ENCODE peak calls at places on chromosomes 11 and 22, in five cellular contexts. K is gastrocnemius medialis, H is IMR-90, C is Peyer's patch, Y is ovary. J is an unnamed sample. For H3K4me1, the result is how much of the 10 kb centered on the place peaks cover.

GRCh38 chr22:31882971-31883370 is 61.4 kb upstream of the YWHAH start:
- DNase-seq in Y (no peak), K (no peak), H (no peak), C (no peak), J (no peak)

GRCh38 chr22:36027579-36027959 is 1.1 kb downstream of the RBFOX2 start:
- DNase-seq in K (no peak), C (no peak), H (no peak), Y (no peak), J (peak)

GRCh38 chr22:43236401-43237166 is 49.6 kb upstream of the TTLL12 start:
- DNase-seq in K (no peak), C (no peak), H (no peak), Y (peak), J (peak)

GRCh38 chr11:15179167-15179566 is 64.4 kb downstream of the INSC start:
- DNase-seq in H (peak), K (no peak), Y (no peak), C (no peak), J (no peak)

GRCh38 chr11:57662893-57663292 is 5.0 kb upstream of the ZDHHC5 start:
- DNase-seq in Y (no peak), C (no peak), H (no peak), K (no peak), J (no peak)

GRCh38 chr11:11581493-11581880 is 40.3 kb downstream of the GALNT18 start:
- DNase-seq in H (no peak), Y (no peak), K (no peak), C (no peak), J (no peak)

GRCh38 chr22:43000441-43001175 is 14.3 kb downstream of the PACSIN2 start:
- DNase-seq in C (no peak), Y (no peak), H (peak), K (no peak), J (no peak)

GRCh38 chr11:67435727-67436458 is 1.6 kb downstream of the PTPRCAP start:
- DNase-seq in C (no peak), H (no peak), Y (no peak), K (no peak), J (no peak)

GRCh38 chr11:77113382-77114088 is 10.9 kb downstream of the OMP start:
- DNase-seq in K (no peak), C (no peak), Y (no peak), H (peak), J (peak)

GRCh38 chr11:108538022-108538424 is 39.8 kb upstream of the POGLUT3 start:
- DNase-seq in K (no peak), H (no peak), C (no peak), Y (no peak), J (no peak)

GRCh38 chr11:23123766-23124165 is 263.5 kb upstream of the CCDC179 start:
- DNase-seq in H (peak), C (no peak), Y (no peak), K (no peak), J (no peak)

GRCh38 chr11:122853971-122854446 is 15.7 kb downstream of the CRTAM start:
- DNase-seq in C (no peak), K (no peak), Y (peak), H (peak), J (peak)

GRCh38 chr22:45091254-45091854 is 72.4 kb upstream of the NUP50 start:
- DNase-seq in K (no peak), H (no peak), C (no peak), Y (no peak), J (no peak)

GRCh38 chr22:35046744-35047462 is 19.1 kb upstream of the ISX start:
- DNase-seq in H (no peak), Y (no peak), K (no peak), C (no peak), J (no peak)

GRCh38 chr11:42572231-42572610 is 739.6 kb upstream of the API5 start:
- DNase-seq in K (no peak), Y (no peak), H (no peak), C (no peak), J (no peak)

GRCh38 chr11:109954534-109954933 is 138.7 kb upstream of the ZC3H12C start:
- DNase-seq in C (no peak), K (no peak), Y (no peak), H (no peak), J (no peak)

GRCh38 chr11:111302298-111302697 is 4.0 kb downstream of the POU2AF3 start:
- DNase-seq in C (no peak), Y (no peak), K (no peak), H (no peak), J (no peak)

GRCh38 chr11:31445621-31446020 is 63.8 kb downstream of the IMMP1L start:
- DNase-seq in K (no peak), Y (no peak), C (no peak), H (no peak), J (no peak)

GRCh38 chr22:42768385-42769035 is 47.8 kb upstream of the A4GALT start:
- DNase-seq in C (peak), Y (no peak), K (no peak), H (no peak), J (no peak)

GRCh38 chr11:75668508-75669297 is at the start of gene MAP6:
- DNase-seq in K (no peak), Y (no peak), H (no peak), C (no peak), J (peak)

DNA sequence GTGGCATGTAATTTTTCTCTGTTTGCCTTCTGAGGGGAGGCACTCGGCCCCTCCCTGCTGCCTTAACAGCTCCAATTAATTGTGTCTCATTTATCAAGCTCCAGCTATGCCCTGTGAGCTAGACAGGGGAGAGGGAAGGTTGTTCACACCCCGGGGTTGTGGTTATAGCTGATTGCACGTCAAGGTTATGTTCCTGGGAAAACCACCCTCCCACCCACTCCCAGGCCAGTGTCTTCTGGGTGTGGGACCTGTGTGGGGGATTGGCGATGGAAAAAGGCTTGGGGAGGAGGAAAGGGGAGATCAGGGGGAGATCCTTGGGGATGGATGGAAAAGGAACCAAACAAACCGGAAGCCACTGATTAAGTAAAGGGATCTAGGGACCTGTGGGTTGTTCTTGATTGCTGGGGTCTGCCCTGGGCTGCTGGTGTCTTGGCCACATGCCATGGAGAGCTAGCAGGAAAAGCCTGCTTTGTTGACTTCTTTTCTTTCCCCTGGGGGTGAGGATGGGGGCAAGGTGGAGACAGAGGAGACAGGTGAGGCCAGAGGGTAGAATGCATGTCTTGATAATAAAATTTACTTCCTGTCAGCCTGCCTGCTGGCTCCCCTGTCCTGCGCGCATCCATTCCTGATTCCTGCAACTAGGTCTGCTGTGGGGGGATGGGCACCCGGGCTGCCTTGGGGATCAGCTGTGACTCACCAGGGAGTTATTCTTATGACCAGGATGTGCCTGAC is 13.5 kb upstream of the SORL1-AS1 start:
- DNase-seq in H (peak), K (peak), C (peak), Y (peak), J (peak)
- TF ChIP-seq POLR2A in H (no peak), K (no peak), C (no peak), Y (no peak), J (no peak)

DNA sequence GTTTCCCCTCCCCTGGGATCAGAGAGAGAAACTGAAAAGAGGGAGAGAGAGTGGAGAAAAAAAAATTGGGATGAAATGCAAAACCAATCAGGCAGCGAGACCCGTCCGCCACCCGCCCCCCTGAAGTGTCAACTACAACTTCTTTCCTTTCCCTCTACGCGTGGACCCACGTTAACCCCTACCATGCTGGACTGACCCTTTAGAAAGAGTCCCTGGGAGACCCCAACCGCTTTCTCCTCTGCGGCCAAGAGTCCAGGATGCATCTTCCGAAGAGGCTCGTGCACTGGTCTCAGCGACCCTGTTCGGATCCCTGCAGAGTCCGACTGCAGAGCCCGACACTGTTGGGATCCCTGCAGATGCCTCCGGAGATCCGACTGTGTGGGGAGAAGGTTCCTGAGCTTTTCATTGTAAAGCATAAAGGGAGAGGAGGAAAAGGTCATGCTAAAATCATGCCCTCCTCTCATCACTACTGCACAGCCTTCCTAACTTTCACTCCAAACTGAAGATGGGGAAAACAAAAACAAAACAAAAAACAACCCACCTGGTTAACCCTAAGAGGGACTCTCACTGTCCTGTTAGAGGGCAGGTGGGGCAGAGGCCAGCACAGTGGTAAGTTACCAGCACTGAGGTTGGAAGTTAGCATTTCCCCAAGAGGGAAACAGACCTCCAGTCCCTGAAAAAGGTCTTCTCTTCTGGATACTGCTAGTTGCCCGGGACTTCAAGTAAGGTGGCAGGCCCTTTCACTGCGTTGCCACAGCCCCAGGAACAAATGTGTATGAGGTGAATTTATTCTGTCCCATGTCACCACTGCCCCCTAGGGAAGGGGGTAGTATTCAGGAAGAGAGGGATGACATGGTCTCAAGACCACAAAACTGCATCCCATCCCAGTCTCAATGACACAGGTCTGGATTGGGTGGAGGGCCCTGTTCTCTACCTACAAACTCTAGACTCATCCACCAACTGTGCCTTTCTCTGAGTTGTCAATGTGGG is 578 bp upstream of the ADAMTS8 start:
- DNase-seq in K (no peak), Y (no peak), C (no peak), H (no peak), J (no peak)
- H3K4me3 ChIP-seq in K (peak), Y (peak), C (peak), H (peak), J (peak)

GRCh38 chr11:16604784-16605439 is 133.5 kb upstream of the C11orf58 start:
- DNase-seq in Y (peak), C (no peak), K (peak), H (peak), J (peak)

GRCh38 chr11:16607675-16608644 is 130.5 kb upstream of the C11orf58 start:
- DNase-seq in K (peak), H (peak), C (no peak), Y (peak), J (peak)

GRCh38 chr11:16606784-16607674 is 131.4 kb upstream of the C11orf58 start:
- DNase-seq in K (peak), H (peak), C (no peak), Y (peak), J (peak)

GRCh38 chr11:16605440-16605970 is 132.9 kb upstream of the C11orf58 start:
- DNase-seq in H (peak), Y (peak), C (no peak), K (peak), J (peak)

DNA sequence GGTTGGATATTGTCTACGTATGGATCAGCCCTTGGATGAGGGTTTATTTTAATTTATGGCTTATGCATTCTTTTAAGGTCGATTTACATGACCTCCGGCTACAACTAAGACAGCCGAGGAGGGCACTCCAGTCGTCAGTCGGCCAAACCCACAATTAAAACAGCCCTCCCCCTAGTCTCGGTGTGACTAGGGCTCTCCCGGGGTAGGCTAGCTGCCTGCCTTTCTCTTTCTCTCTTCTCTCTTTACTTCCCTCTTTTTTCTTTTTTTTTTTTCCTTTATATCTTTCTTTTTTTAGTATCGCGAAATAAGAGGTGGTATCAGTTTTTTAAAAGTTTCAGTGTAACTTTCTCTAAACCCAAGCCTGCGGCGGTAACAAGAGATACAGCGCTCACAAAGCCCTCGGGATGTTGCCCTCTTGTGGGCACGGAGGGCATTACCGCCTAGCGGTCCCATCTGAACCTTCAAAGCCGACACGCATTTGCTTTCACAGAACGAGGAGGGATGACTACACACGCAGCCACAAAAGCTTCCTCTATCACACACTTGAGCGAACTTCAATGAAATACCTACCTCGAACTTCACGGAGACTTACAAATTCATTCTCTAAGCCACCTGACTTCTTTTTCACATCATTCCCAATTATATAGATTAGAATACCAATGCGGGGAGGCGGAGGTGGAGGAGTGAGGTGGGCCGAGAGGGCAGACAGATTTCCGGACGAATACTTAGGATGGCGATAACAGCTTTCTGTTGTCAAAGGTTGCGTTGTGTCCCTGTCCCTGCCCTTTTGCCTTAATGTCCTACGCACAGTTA is 132.3 kb upstream of the C11orf58 start:
- DNase-seq in C (peak), H (peak), Y (peak), K (peak), J (peak)
- H3K4me1 ChIP-seq in C (under half), H (under half), Y (under half), K (under half), J (under half)

GRCh38 chr22:17706451-17706900 is 67.8 kb downstream of the BID start:
- DNase-seq in K (peak), H (peak), C (no peak), Y (no peak), J (peak)
- TF ChIP-seq POLR2A in K (no peak), H (peak), C (no peak), Y (no peak), J (no peak)

DNA sequence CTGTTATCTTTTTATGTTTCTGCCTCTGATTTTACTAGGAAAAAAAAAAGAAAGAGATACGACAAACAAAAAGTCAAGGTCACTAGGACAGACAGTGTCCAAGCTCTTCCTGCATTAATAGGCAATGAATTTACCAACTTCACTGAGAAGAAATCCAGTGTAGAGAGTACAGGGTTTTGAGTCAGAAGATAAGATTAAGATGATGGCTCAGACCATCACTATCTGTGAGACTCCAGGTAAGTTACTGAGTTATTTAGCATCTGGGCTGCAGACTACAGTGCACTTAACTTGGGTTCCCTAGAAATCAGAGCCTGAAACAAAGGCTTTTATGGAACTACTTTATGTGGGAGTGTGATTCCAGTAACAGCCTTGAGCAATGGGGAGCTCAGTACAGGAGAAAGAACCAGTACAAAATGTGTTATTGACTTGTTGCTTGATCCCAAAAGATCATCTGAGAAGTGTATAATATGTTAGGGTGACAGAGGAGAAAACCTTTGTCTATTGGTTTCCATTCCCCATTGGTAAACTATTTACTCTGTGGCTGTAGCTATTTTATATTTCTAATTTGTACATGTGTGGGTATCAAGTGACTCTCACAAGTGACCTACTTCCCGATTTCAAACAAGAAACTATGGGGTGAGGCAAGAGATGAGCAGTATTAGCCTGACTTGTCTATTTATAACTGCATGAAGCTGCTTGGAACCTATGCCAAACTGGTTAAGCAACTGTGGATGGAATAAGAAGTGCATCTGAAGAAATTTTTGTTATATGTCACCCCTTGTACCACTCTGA is 395.8 kb downstream of the RAB38 start:
- DNase-seq in K (peak), H (no peak), Y (no peak), C (no peak), J (no peak)
- H3K4me3 ChIP-seq in K (no peak), H (no peak), Y (no peak), C (no peak), J (no peak)

GRCh38 chr22:38881464-38881871 is 9.5 kb upstream of the CBX6 start:
- DNase-seq in C (no peak), H (peak), K (peak), Y (peak), J (peak)

GRCh38 chr22:38878001-38878400 is 6.0 kb upstream of the CBX6 start:
- DNase-seq in Y (no peak), H (no peak), K (no peak), C (no peak), J (no peak)

GRCh38 chr22:38881997-38882396 is 10.0 kb upstream of the CBX6 start:
- DNase-seq in K (no peak), C (no peak), Y (no peak), H (no peak), J (no peak)

GRCh38 chr22:38879102-38879729 is 7.2 kb upstream of the CBX6 start:
- DNase-seq in H (no peak), K (no peak), Y (no peak), C (no peak), J (no peak)

GRCh38 chr22:38879961-38880360 is 7.9 kb upstream of the CBX6 start:
- DNase-seq in K (no peak), H (no peak), C (no peak), Y (no peak), J (no peak)
- H3K4me1 ChIP-seq in K (under half), H (under half), C (under half), Y (under half), J (under half)

DNA sequence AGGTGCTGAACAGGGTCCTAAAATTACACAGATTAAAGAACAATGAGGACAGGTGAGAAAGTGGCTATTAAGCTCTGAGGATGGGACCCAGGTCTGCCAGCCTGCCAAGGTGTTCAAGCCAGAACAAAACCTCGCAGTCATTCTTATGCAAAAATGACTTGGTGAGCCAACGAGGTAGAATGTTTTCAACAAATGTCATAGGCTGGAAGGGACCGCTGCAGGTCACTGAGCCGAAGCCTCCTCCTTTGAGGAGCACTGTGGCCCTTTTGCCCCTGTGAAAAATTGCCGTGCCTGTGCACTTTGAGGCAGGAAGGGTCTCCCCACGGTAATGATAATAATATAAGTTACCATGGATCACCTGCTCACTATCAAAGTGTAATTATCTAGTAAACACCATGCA is 216.2 kb downstream of the DSCAML1 start:
- DNase-seq in Y (no peak), C (no peak), K (no peak), H (no peak), J (no peak)
- TF ChIP-seq POLR2A in Y (no peak), C (no peak), K (no peak), H (no peak), J (no peak)

DNA sequence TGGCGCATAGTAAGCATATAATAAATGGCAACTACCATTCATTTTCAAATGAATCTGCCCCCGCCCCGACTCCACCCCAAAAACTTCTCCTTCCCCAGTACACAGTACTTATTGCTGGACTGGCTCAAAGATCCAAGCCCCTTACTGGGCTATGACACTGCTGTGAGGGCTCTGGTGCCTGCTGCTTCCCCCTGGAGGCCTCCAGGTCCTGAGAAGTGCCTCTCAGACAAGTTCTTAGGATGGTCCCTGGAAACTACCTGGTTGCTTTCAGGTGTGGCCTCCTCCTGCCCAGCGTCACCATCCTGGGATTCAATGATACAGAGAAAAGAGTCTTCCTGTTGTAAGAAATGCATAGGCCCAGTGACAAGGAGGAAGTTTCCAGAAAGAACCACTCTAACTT is 190.5 kb upstream of the NTM start:
- DNase-seq in C (no peak), K (no peak), Y (no peak), H (no peak), J (no peak)
- H3K4me3 ChIP-seq in C (no peak), K (no peak), Y (no peak), H (no peak), J (no peak)